ENCODE peak calls at places on chromosomes 1 and 21, in five cellular contexts. C, J, N, Z and X are unnamed samples.
A peak's percentile ranks its signal among the peaks of the same experiment; 100 is the strongest.

GRCh38 chr1:98940680-98941079 is 64.0 kb downstream of the PLPPR5 start:
- DNase-seq in C (no peak), J (no peak), N (no peak), Z (peak; percentile 81), X (peak; percentile 69)

GRCh38 chr1:29889776-29890175 is 653.5 kb downstream of the PTPRU start:
- DNase-seq in C (no peak), J (no peak), N (peak; percentile 58), Z (no peak), X (no peak)

GRCh38 chr21:25462517-25462971 is 144.7 kb downstream of the MRPL39 start:
- DNase-seq in C (no peak), J (no peak), N (no peak), Z (no peak), X (no peak)

GRCh38 chr1:205913451-205914204 is 29.6 kb downstream of the SLC26A9 start:
- DNase-seq in C (peak; percentile 84), J (peak; percentile 59), N (no peak), Z (no peak), X (peak; percentile 11)

GRCh38 chr1:245434285-245434684 is 279.5 kb downstream of the KIF26B start:
- DNase-seq in C (no peak), J (no peak), N (peak; percentile 28), Z (no peak), X (no peak)

GRCh38 chr1:64308856-64309255 is 105.4 kb downstream of the UBE2U start:
- DNase-seq in C (no peak), J (no peak), N (no peak), Z (no peak), X (no peak)

GRCh38 chr21:36722370-36723368 is 23.8 kb downstream of the SIM2 start:
- DNase-seq in C (peak; percentile 51), J (no peak), N (no peak), Z (no peak), X (no peak)

GRCh38 chr1:111648826-111649225 is 29.2 kb downstream of the RAP1A start:
- DNase-seq in C (no peak), J (no peak), N (no peak), Z (no peak), X (no peak)

GRCh38 chr1:47405697-47406096 is 10.4 kb upstream of the FOXE3 start:
- DNase-seq in C (no peak), J (no peak), N (no peak), Z (no peak), X (no peak)

GRCh38 chr1:73065585-73065984 is 783.2 kb upstream of the NEGR1 start:
- DNase-seq in C (no peak), J (peak; percentile 7), N (peak; percentile 73), Z (no peak), X (no peak)

GRCh38 chr1:192045038-192045575 is 113.2 kb upstream of the RGS18 start:
- DNase-seq in C (no peak), J (peak; percentile 8), N (no peak), Z (no peak), X (no peak)

GRCh38 chr1:218624051-218624450 is 278.9 kb downstream of the TGFB2 start:
- DNase-seq in C (no peak), J (no peak), N (no peak), Z (no peak), X (no peak)

GRCh38 chr1:4825841-4826450 is 171.5 kb downstream of the AJAP1 start:
- DNase-seq in C (no peak), J (peak; percentile 23), N (no peak), Z (no peak), X (peak; percentile 13)

GRCh38 chr1:17629460-17629859 is 90.0 kb downstream of the ARHGEF10L start:
- DNase-seq in C (no peak), J (no peak), N (peak; percentile 81), Z (no peak), X (no peak)

GRCh38 chr1:175188936-175189335 is 3.6 kb downstream of the KIAA0040 start:
- DNase-seq in C (no peak), J (no peak), N (no peak), Z (no peak), X (no peak)

GRCh38 chr1:1562556-1563195 is 12.0 kb downstream of the SSU72 start:
- DNase-seq in C (no peak), J (no peak), N (no peak), Z (no peak), X (no peak)

GRCh38 chr1:200029035-200029623 is 1.6 kb downstream of the NR5A2 start:
- DNase-seq in C (no peak), J (peak; percentile 69), N (peak; percentile 79), Z (peak; percentile 36), X (no peak)

GRCh38 chr1:2214541-2215241 is 13.4 kb upstream of the SKI start:
- DNase-seq in C (peak; percentile 80), J (no peak), N (no peak), Z (no peak), X (no peak)

GRCh38 chr1:33319186-33319948 is 1.5 kb downstream of the A3GALT2 start:
- DNase-seq in C (peak; percentile 56), J (no peak), N (no peak), Z (no peak), X (no peak)

GRCh38 chr1:41791667-41792484 is 126.8 kb downstream of the HIVEP3 start:
- DNase-seq in C (no peak), J (no peak), N (no peak), Z (no peak), X (no peak)

GRCh38 chr1:3251810-3252429 is 182.9 kb downstream of the PRDM16 start:
- DNase-seq in C (no peak), J (no peak), N (no peak), Z (no peak), X (no peak)

GRCh38 chr1:226938903-226939438 is 1.1 kb upstream of the COQ8A start:
- DNase-seq in C (peak; percentile 16), J (no peak), N (no peak), Z (peak; percentile 55), X (peak; percentile 16)

GRCh38 chr1:156627313-156627880 is 8.2 kb downstream of the HAPLN2 start:
- DNase-seq in C (no peak), J (peak; percentile 63), N (peak; percentile 75), Z (peak; percentile 47), X (peak; percentile 41)

GRCh38 chr1:220776725-220777326 is 9.9 kb upstream of the MTARC1 start:
- DNase-seq in C (peak; percentile 82), J (peak; percentile 85), N (peak; percentile 92), Z (peak; percentile 62), X (peak; percentile 63)

GRCh38 chr1:7447736-7448135 is 323.4 kb upstream of the VAMP3 start:
- DNase-seq in C (no peak), J (no peak), N (no peak), Z (no peak), X (no peak)

GRCh38 chr1:8560611-8561544 is 243.0 kb downstream of the SLC45A1 start:
- DNase-seq in C (no peak), J (peak; percentile 61), N (peak; percentile 75), Z (peak; percentile 60), X (peak; percentile 36)

GRCh38 chr1:197781998-197782718 is 6.9 kb upstream of the DENND1B start:
- DNase-seq in C (no peak), J (no peak), N (no peak), Z (peak; percentile 75), X (no peak)

GRCh38 chr1:201280884-201281283 is 2.4 kb upstream of the PKP1 start:
- DNase-seq in C (no peak), J (no peak), N (no peak), Z (no peak), X (no peak)

GRCh38 chr21:20997308-20997632 is 939 bp upstream of the NCAM2 start:
- DNase-seq in C (no peak), J (peak; percentile 21), N (peak; percentile 36), Z (no peak), X (no peak)

GRCh38 chr1:28050746-28051145 is 37.7 kb downstream of the EYA3 start:
- DNase-seq in C (no peak), J (no peak), N (no peak), Z (no peak), X (no peak)

GRCh38 chr1:27403065-27403726 is 10.8 kb downstream of the GPR3 start:
- DNase-seq in C (peak; percentile 91), J (peak; percentile 30), N (peak; percentile 83), Z (peak; percentile 42), X (no peak)

GRCh38 chr1:24294228-24294672 is 24.9 kb upstream of the GRHL3 start:
- DNase-seq in C (peak; percentile 79), J (no peak), N (no peak), Z (peak; percentile 98), X (peak; percentile 88)

GRCh38 chr1:13432251-13432650 is 22.0 kb downstream of the PRAMEF20 start:
- DNase-seq in C (no peak), J (no peak), N (no peak), Z (no peak), X (no peak)

GRCh38 chr1:39788758-39789570 is at the start of gene BMP8B:
- DNase-seq in C (no peak), J (peak; percentile 41), N (peak; percentile 64), Z (no peak), X (no peak)

GRCh38 chr1:145990249-145991097 is 5.9 kb downstream of the TXNIP start:
- DNase-seq in C (peak; percentile 57), J (no peak), N (peak; percentile 31), Z (no peak), X (no peak)

GRCh38 chr1:233459470-233459945 is 132.0 kb downstream of the MAP3K21 start:
- DNase-seq in C (no peak), J (no peak), N (no peak), Z (no peak), X (no peak)
- H3K4me3 ChIP-seq in C (no peak overlapping the region), J (no peak overlapping the region), N (no peak overlapping the region), Z (no peak overlapping the region), X (no peak overlapping the region)

DNA sequence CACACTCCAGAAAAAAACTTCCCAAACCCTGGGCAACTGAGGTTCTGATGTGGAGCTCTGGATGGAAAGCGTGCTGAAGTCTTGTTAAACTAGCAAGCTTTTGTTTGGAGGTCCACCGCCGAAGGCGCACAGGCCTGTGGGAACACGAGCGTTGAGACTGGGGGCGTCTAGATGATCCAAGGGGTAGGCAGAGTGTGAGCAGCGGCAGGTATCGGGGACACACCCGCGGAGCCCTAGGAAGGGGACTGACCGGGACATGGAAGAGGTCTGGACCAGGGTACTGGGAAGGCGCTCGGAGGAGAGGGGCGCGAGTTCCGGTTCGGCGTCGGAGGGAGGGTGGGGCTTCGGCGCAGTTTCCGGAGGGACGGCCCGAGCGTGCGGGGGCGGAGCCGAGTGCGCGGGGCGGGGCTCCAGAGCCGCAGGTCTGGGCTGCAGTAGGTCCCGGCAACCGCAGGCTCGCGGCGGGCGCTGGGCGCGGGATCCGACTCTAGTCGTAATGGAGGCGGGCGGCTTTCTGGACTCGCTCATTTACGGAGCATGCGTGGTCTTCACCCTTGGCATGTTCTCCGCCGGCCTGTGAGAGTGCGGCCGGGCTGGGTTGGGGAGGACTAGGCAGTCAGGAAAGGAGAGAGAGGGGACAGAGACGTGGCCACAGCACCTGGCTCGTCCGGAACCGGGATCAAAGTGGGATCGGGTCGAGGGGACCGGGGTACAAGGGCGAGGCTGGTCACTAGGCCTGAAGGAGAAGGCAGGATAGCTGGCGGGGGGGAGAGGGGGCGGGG is at the start of gene SLC50A1:
- DNase-seq in C (peak; percentile 97), J (peak; percentile 98), N (peak; percentile 96), Z (peak; percentile 91), X (peak; percentile 96)
- TF ChIP-seq CTCF in C (peak; percentile 67), J (no peak), N (no peak), Z (peak; percentile 24), X (peak; percentile 3)

DNA sequence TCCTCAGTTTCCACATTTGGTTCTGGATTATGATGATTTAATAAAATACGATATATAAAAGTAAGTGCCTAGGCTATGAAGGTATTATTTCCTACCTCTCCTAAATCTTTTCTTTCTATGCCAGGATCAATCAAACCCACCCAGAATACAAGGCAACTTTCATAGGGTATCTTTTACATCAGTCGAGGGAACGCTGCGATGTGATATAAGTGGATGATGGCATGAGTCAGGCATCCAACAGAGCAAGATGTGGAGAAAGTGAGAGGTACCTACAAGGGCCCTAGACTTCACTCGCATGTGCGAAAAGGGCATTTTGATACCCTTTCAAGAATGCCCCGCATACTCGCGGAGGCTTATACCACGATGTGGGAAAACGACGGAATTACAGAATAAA is 730 bp downstream of the TTLL7 start:
- DNase-seq in C (no peak), J (no peak), N (no peak), Z (peak; percentile 6), X (peak; percentile 13)
- H3K4me3 ChIP-seq in C (peak overlapping the region; percentile 85), J (peak overlapping the region; percentile 84), N (peak overlapping the region; percentile 86), Z (peak overlapping the region; percentile 76), X (peak overlapping the region; percentile 70)

GRCh38 chr1:223683586-223684487 is 18.3 kb upstream of the CAPN8 start:
- DNase-seq in C (no peak), J (peak; percentile 83), N (peak; percentile 84), Z (peak; percentile 60), X (peak; percentile 74)
- TF ChIP-seq CTCF in C (peak; percentile 60), J (peak; percentile 72), N (peak; percentile 93), Z (peak; percentile 84), X (peak; percentile 81)